ENCODE peak calls at places on chromosome X, in six cellular contexts. U is CD8-positive, alpha-beta T cell; C is Peyer's patch; E is tibial nerve; W is GM13976; K is fibroblast of mammary gland. Y is an unnamed sample.

GRCh38 chrX:150049647-150050046 is 111.4 kb upstream of the EOLA2 start:
- DNase-seq in W (no peak), U (no peak), C (no peak), E (no peak), K (no peak), Y (no peak)

GRCh38 chrX:27815209-27815608 is 7.4 kb downstream of the MAGEB10 start:
- DNase-seq in C (no peak), E (no peak), K (peak; percentile 1), W (no peak), U (no peak), Y (no peak)

GRCh38 chrX:5236096-5236495 is 992.6 kb downstream of the NLGN4X start:
- DNase-seq in E (no peak), W (no peak), K (no peak), U (no peak), C (no peak), Y (no peak)

GRCh38 chrX:130172127-130172834 is 519 bp downstream of the RAB33A start:
- DNase-seq in U (no peak), C (no peak), W (no peak), K (no peak), E (no peak), Y (no peak)

GRCh38 chrX:2841511-2841910 is 12.8 kb downstream of the GYG2 start:
- DNase-seq in U (no peak), K (no peak), E (no peak), W (no peak), C (no peak), Y (no peak)

GRCh38 chrX:134821370-134821769 is 163.1 kb upstream of the PLAC1 start:
- DNase-seq in U (no peak), K (peak; percentile 73), E (no peak), C (no peak), W (no peak), Y (no peak)

GRCh38 chrX:15202458-15203177 is 67.3 kb downstream of the ASB9 start:
- DNase-seq in W (no peak), K (peak; percentile 58), E (no peak), C (no peak), U (no peak), Y (no peak)

GRCh38 chrX:11791090-11791489 is 33.1 kb downstream of the MSL3 start:
- DNase-seq in K (no peak), C (no peak), W (no peak), U (no peak), E (no peak), Y (no peak)

GRCh38 chrX:101191217-101191750 is 28.3 kb upstream of the DRP2 start:
- DNase-seq in K (peak; percentile 3), C (no peak), W (peak; percentile 12), U (no peak), E (no peak), Y (no peak)

GRCh38 chrX:20421275-20421674 is 154.6 kb upstream of the RPS6KA3 start:
- DNase-seq in E (no peak), W (no peak), K (no peak), C (no peak), U (no peak), Y (no peak)

GRCh38 chrX:85828771-85829170 is 218.6 kb downstream of the CHM start:
- DNase-seq in U (no peak), C (no peak), K (no peak), W (no peak), E (no peak), Y (no peak)

GRCh38 chrX:71532078-71532752 is 689 bp upstream of the OGT start:
- DNase-seq in W (peak; percentile 15), U (peak; percentile 31), K (peak; percentile 82), C (peak; percentile 43), E (no peak), Y (peak; percentile 26)

GRCh38 chrX:103254171-103254824 is 657 bp downstream of the TCEAL8 start:
- DNase-seq in C (peak; percentile 57), E (no peak), K (peak; percentile 33), W (peak; percentile 34), U (peak; percentile 9), Y (peak; percentile 65)

GRCh38 chrX:56057325-56057724 is 174.8 kb upstream of the KLF8 start:
- DNase-seq in E (no peak), W (no peak), K (no peak), U (no peak), C (no peak), Y (no peak)

GRCh38 chrX:105610401-105610800 is 211.9 kb upstream of the NRK start:
- DNase-seq in W (no peak), E (no peak), U (no peak), K (peak; percentile 37), C (no peak), Y (no peak)

GRCh38 chrX:133658244-133658911 is 243.1 kb upstream of the GPC4 start:
- DNase-seq in U (no peak), W (no peak), K (no peak), C (no peak), E (no peak), Y (no peak)

GRCh38 chrX:149497626-149498025 is 7.5 kb downstream of the IDS start:
- DNase-seq in C (no peak), K (peak; percentile 74), W (no peak), U (no peak), E (no peak), Y (no peak)

GRCh38 chrX:41014776-41015175 is 70.5 kb upstream of the USP9X start:
- DNase-seq in W (no peak), K (peak; percentile 76), E (no peak), C (no peak), U (no peak), Y (no peak)

GRCh38 chrX:153667931-153668396 is 5.6 kb downstream of the PNCK start:
- DNase-seq in U (peak; percentile 56), W (peak; percentile 82), C (peak; percentile 82), K (peak; percentile 71), E (peak; percentile 71), Y (peak; percentile 82)

GRCh38 chrX:41688835-41689234 is at the start of gene GPR34:
- DNase-seq in W (no peak), C (no peak), U (no peak), E (no peak), K (no peak), Y (peak; percentile 11)

GRCh38 chrX:65706041-65706828 is 38.8 kb downstream of the MSN start:
- DNase-seq in K (peak; percentile 81), W (peak; percentile 31), U (no peak), E (no peak), C (no peak), Y (no peak)

GRCh38 chrX:131745942-131746489 is 202.1 kb downstream of the OR13H1 start:
- DNase-seq in C (no peak), E (no peak), K (no peak), U (no peak), W (no peak), Y (no peak)

GRCh38 chrX:153766098-153766817 is 2.2 kb downstream of the PLXNB3 start:
- DNase-seq in C (peak; percentile 36), E (no peak), U (peak; percentile 12), K (peak; percentile 66), W (peak; percentile 37), Y (peak; percentile 11)

GRCh38 chrX:37599735-37600134 is 28.3 kb downstream of the LANCL3 start:
- DNase-seq in C (no peak), E (no peak), U (no peak), K (no peak), W (no peak), Y (no peak)

GRCh38 chrX:139776614-139777013 is 68.6 kb upstream of the MCF2 start:
- DNase-seq in W (no peak), E (no peak), U (no peak), C (no peak), K (no peak), Y (no peak)
- TF ChIP-seq CTCF in W (no peak), E (no peak), U (no peak), C (no peak), K (no peak), Y (no peak)

GRCh38 chrX:121323337-121323736 is 275.9 kb downstream of the GLUD2 start:
- DNase-seq in C (no peak), W (no peak), K (no peak), E (no peak), U (no peak), Y (no peak)

GRCh38 chrX:121322159-121322558 is 274.7 kb downstream of the GLUD2 start:
- DNase-seq in E (no peak), W (no peak), U (no peak), K (peak; percentile 7), C (no peak), Y (peak; percentile 36)
- TF ChIP-seq CTCF in E (no peak), W (peak; percentile 11), U (no peak), K (peak; percentile 25), C (no peak), Y (no peak)

DNA sequence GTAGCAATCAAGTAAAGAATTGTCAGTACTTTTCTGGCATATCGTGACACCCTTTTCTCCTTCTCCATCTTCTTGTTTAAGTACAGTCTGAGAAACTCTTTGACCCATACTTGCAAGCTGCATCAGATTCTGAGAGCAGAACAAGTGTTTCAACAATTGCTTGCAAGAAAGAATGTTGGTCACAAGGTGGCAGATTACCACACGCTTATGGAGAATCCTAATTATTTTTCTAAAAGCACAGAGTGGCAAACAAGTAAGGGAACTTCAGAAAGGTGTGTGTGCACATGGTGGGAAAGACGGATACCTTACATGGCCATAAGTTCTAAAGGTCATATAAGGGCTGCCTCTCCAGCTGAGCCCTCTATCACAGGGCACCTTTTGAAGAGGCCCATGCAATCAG is 136.4 kb upstream of the FGF13 start:
- DNase-seq in K (peak; percentile 42), E (no peak), U (no peak), W (no peak), C (no peak), Y (no peak)
- TF ChIP-seq CTCF in K (peak; percentile 27), E (no peak), U (no peak), W (no peak), C (no peak), Y (no peak)

DNA sequence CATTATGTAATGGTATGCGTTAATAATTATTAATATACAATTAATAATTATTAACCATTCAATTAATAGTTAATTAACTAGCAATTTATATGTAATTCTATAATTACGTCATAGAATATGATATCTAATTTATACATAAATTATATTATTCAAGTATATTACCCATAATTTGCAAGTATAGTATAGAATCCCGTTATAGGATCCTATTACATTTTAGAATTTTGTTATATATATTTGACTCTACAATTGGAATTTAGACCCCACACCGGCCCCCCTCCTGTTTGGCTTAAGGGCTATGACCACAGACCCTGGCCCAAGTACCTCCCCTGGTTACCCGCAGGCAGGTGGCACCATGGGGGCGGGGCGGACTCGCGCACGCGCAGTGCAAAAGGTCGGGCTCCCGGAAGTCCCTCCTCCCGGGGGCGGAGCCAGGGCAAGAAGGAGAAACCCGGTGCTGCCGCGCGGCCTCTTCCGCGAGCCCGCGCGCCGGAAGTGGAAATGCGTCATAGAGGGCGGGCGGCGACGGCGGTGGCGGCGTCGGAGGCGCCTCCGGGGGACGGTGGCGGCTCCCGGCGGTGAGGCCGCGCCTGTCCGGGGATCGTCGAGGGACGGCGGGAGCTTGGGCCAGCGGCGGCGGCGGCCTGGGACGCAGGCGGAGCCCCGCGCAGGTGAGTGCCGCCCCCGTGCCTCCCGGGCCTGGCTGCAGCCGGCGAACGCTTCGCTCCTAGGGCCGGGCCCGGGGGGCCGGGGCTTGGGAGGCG is at the start of gene AKAP17A:
- DNase-seq in U (peak; percentile 98), E (peak; percentile 89), C (peak; percentile 99), W (peak; percentile 98), K (peak; percentile 88), Y (peak; percentile 96)
- TF ChIP-seq CTCF in U (no peak), E (peak; percentile 33), C (peak; percentile 14), W (peak; percentile 17), K (no peak), Y (no peak)

Y was measured in mucosa of descending colon.